ENCODE peak calls at places on chromosome 7, in eight cellular contexts. One of them, this sample, is unnamed.

GRCh38 chr7:38309555-38309954 is 36.1 kb upstream of the TARP start:
- DNase-seq in heart left ventricle: no peak
- DNase-seq in T47D: no peak
- DNase-seq in B cell: no peak
- DNase-seq in pons: no peak
- DNase-seq in H9: no peak
- DNase-seq in iris pigment epithelial cell: no peak
- DNase-seq in central memory CD4-positive, alpha-beta T cell: no peak
- DNase-seq in this sample: no peak

GRCh38 chr7:7534031-7534430 is 1.6 kb downstream of the COL28A1 start:
- DNase-seq in heart left ventricle: no peak
- DNase-seq in T47D: peak
- DNase-seq in B cell: no peak
- DNase-seq in pons: no peak
- DNase-seq in H9: no peak
- DNase-seq in iris pigment epithelial cell: no peak
- DNase-seq in central memory CD4-positive, alpha-beta T cell: no peak
- DNase-seq in this sample: no peak

GRCh38 chr7:125773113-125773800 is 843.6 kb upstream of the POT1 start:
- DNase-seq in heart left ventricle: no peak
- DNase-seq in T47D: no peak
- DNase-seq in B cell: no peak
- DNase-seq in pons: no peak
- DNase-seq in H9: peak
- DNase-seq in iris pigment epithelial cell: no peak
- DNase-seq in central memory CD4-positive, alpha-beta T cell: no peak
- DNase-seq in this sample: no peak

GRCh38 chr7:71661671-71662224 is 529.8 kb downstream of the GALNT17 start:
- DNase-seq in heart left ventricle: peak
- DNase-seq in T47D: no peak
- DNase-seq in B cell: no peak
- DNase-seq in pons: no peak
- DNase-seq in H9: no peak
- DNase-seq in iris pigment epithelial cell: no peak
- DNase-seq in central memory CD4-positive, alpha-beta T cell: no peak
- DNase-seq in this sample: no peak

GRCh38 chr7:73520673-73521635 is 1.1 kb downstream of the BAZ1B start:
- DNase-seq in heart left ventricle: no peak
- DNase-seq in T47D: peak
- DNase-seq in B cell: no peak
- DNase-seq in pons: peak
- DNase-seq in H9: no peak
- DNase-seq in iris pigment epithelial cell: peak
- DNase-seq in central memory CD4-positive, alpha-beta T cell: no peak
- DNase-seq in this sample: peak

GRCh38 chr7:68613405-68613804 is 984.9 kb upstream of the AUTS2 start:
- DNase-seq in heart left ventricle: no peak
- DNase-seq in T47D: peak
- DNase-seq in B cell: no peak
- DNase-seq in pons: no peak
- DNase-seq in H9: no peak
- DNase-seq in iris pigment epithelial cell: no peak
- DNase-seq in central memory CD4-positive, alpha-beta T cell: no peak
- DNase-seq in this sample: no peak

GRCh38 chr7:113118074-113118959 is at the start of gene SMIM30:
- DNase-seq in heart left ventricle: peak
- DNase-seq in T47D: peak
- DNase-seq in B cell: peak
- DNase-seq in pons: peak
- DNase-seq in H9: peak
- DNase-seq in iris pigment epithelial cell: peak
- DNase-seq in central memory CD4-positive, alpha-beta T cell: peak
- DNase-seq in this sample: peak

GRCh38 chr7:114922652-114923402 is 933 bp downstream of the MDFIC start:
- DNase-seq in heart left ventricle: peak
- DNase-seq in T47D: peak
- DNase-seq in B cell: peak
- DNase-seq in pons: no peak
- DNase-seq in H9: peak
- DNase-seq in iris pigment epithelial cell: peak
- DNase-seq in central memory CD4-positive, alpha-beta T cell: peak
- DNase-seq in this sample: peak

GRCh38 chr7:37083311-37084096 is 359.2 kb upstream of the AOAH start:
- DNase-seq in heart left ventricle: peak
- DNase-seq in T47D: no peak
- DNase-seq in B cell: no peak
- DNase-seq in pons: peak
- DNase-seq in H9: no peak
- DNase-seq in iris pigment epithelial cell: peak
- DNase-seq in central memory CD4-positive, alpha-beta T cell: no peak
- DNase-seq in this sample: no peak

GRCh38 chr7:135745702-135746312 is 2.8 kb downstream of the FAM180A start:
- DNase-seq in heart left ventricle: peak
- DNase-seq in T47D: no peak
- DNase-seq in B cell: no peak
- DNase-seq in pons: no peak
- DNase-seq in H9: no peak
- DNase-seq in iris pigment epithelial cell: peak
- DNase-seq in central memory CD4-positive, alpha-beta T cell: no peak
- DNase-seq in this sample: no peak

GRCh38 chr7:10346032-10346431 is 627.6 kb upstream of the PHF14 start:
- DNase-seq in heart left ventricle: no peak
- DNase-seq in T47D: no peak
- DNase-seq in B cell: no peak
- DNase-seq in pons: no peak
- DNase-seq in H9: no peak
- DNase-seq in iris pigment epithelial cell: no peak
- DNase-seq in central memory CD4-positive, alpha-beta T cell: no peak
- DNase-seq in this sample: no peak

GRCh38 chr7:72805526-72806494 is 22.2 kb downstream of the TYW1B start:
- DNase-seq in heart left ventricle: no peak
- DNase-seq in T47D: no peak
- DNase-seq in B cell: no peak
- DNase-seq in pons: no peak
- DNase-seq in H9: no peak
- DNase-seq in iris pigment epithelial cell: peak
- DNase-seq in central memory CD4-positive, alpha-beta T cell: no peak
- DNase-seq in this sample: no peak

GRCh38 chr7:129657363-129657762 is 45.8 kb downstream of the NRF1 start:
- DNase-seq in heart left ventricle: no peak
- DNase-seq in T47D: no peak
- DNase-seq in B cell: no peak
- DNase-seq in pons: no peak
- DNase-seq in H9: no peak
- DNase-seq in iris pigment epithelial cell: peak
- DNase-seq in central memory CD4-positive, alpha-beta T cell: no peak
- DNase-seq in this sample: no peak

GRCh38 chr7:132161231-132161915 is 414.9 kb downstream of the PLXNA4 start:
- DNase-seq in heart left ventricle: peak
- DNase-seq in T47D: peak
- DNase-seq in B cell: no peak
- DNase-seq in pons: no peak
- DNase-seq in H9: no peak
- DNase-seq in iris pigment epithelial cell: no peak
- DNase-seq in central memory CD4-positive, alpha-beta T cell: no peak
- DNase-seq in this sample: no peak

GRCh38 chr7:42876182-42877068 is 35.4 kb downstream of the C7orf25 start:
- DNase-seq in heart left ventricle: no peak
- DNase-seq in T47D: peak
- DNase-seq in B cell: peak
- DNase-seq in pons: peak
- DNase-seq in H9: peak
- DNase-seq in iris pigment epithelial cell: peak
- DNase-seq in central memory CD4-positive, alpha-beta T cell: no peak
- DNase-seq in this sample: peak

GRCh38 chr7:107387077-107387476 is 82.8 kb upstream of the GPR22 start:
- DNase-seq in heart left ventricle: peak
- DNase-seq in T47D: no peak
- DNase-seq in B cell: no peak
- DNase-seq in pons: no peak
- DNase-seq in H9: peak
- DNase-seq in iris pigment epithelial cell: peak
- DNase-seq in central memory CD4-positive, alpha-beta T cell: no peak
- DNase-seq in this sample: peak

GRCh38 chr7:3722396-3722846 is 421.4 kb downstream of the SDK1 start:
- DNase-seq in heart left ventricle: no peak
- DNase-seq in T47D: no peak
- DNase-seq in B cell: peak
- DNase-seq in pons: no peak
- DNase-seq in H9: peak
- DNase-seq in iris pigment epithelial cell: peak
- DNase-seq in central memory CD4-positive, alpha-beta T cell: no peak
- DNase-seq in this sample: no peak

GRCh38 chr7:3277604-3278572 is 23.2 kb upstream of the SDK1 start:
- DNase-seq in heart left ventricle: no peak
- DNase-seq in T47D: no peak
- DNase-seq in B cell: no peak
- DNase-seq in pons: no peak
- DNase-seq in H9: no peak
- DNase-seq in iris pigment epithelial cell: no peak
- DNase-seq in central memory CD4-positive, alpha-beta T cell: no peak
- DNase-seq in this sample: no peak

GRCh38 chr7:117666019-117666418 is 186.2 kb downstream of the CFTR start:
- DNase-seq in heart left ventricle: no peak
- DNase-seq in T47D: no peak
- DNase-seq in B cell: no peak
- DNase-seq in pons: no peak
- DNase-seq in H9: no peak
- DNase-seq in iris pigment epithelial cell: peak
- DNase-seq in central memory CD4-positive, alpha-beta T cell: no peak
- DNase-seq in this sample: no peak

GRCh38 chr7:84637568-84638338 is 443.2 kb upstream of the SEMA3A start:
- DNase-seq in heart left ventricle: no peak
- DNase-seq in T47D: peak
- DNase-seq in B cell: no peak
- DNase-seq in pons: no peak
- DNase-seq in H9: no peak
- DNase-seq in iris pigment epithelial cell: peak
- DNase-seq in central memory CD4-positive, alpha-beta T cell: no peak
- DNase-seq in this sample: no peak

GRCh38 chr7:157339777-157340677 is 3.2 kb downstream of the DNAJB6 start:
- DNase-seq in heart left ventricle: peak
- DNase-seq in T47D: peak
- DNase-seq in B cell: peak
- DNase-seq in pons: peak
- DNase-seq in H9: no peak
- DNase-seq in iris pigment epithelial cell: peak
- DNase-seq in central memory CD4-positive, alpha-beta T cell: peak
- DNase-seq in this sample: peak

GRCh38 chr7:37109016-37109415 is 339.6 kb downstream of the ELMO1 start:
- DNase-seq in heart left ventricle: no peak
- DNase-seq in T47D: peak
- DNase-seq in B cell: no peak
- DNase-seq in pons: peak
- DNase-seq in H9: no peak
- DNase-seq in iris pigment epithelial cell: no peak
- DNase-seq in central memory CD4-positive, alpha-beta T cell: no peak
- DNase-seq in this sample: no peak

GRCh38 chr7:134954197-134955082 is 31.9 kb upstream of the AGBL3 start:
- DNase-seq in heart left ventricle: no peak
- DNase-seq in T47D: peak
- DNase-seq in B cell: peak
- DNase-seq in pons: peak
- DNase-seq in H9: no peak
- DNase-seq in iris pigment epithelial cell: peak
- DNase-seq in central memory CD4-positive, alpha-beta T cell: peak
- DNase-seq in this sample: peak

GRCh38 chr7:38929460-38930171 is 20.6 kb upstream of the VPS41 start:
- DNase-seq in heart left ventricle: no peak
- DNase-seq in T47D: no peak
- DNase-seq in B cell: no peak
- DNase-seq in pons: no peak
- DNase-seq in H9: no peak
- DNase-seq in iris pigment epithelial cell: peak
- DNase-seq in central memory CD4-positive, alpha-beta T cell: no peak
- DNase-seq in this sample: no peak

GRCh38 chr7:67589178-67589577 is 592.5 kb downstream of the TYW1 start:
- DNase-seq in heart left ventricle: no peak
- DNase-seq in T47D: no peak
- DNase-seq in B cell: no peak
- DNase-seq in pons: no peak
- DNase-seq in H9: no peak
- DNase-seq in iris pigment epithelial cell: no peak
- DNase-seq in central memory CD4-positive, alpha-beta T cell: no peak
- DNase-seq in this sample: no peak

GRCh38 chr7:106947244-106947728 is 82.2 kb downstream of the PIK3CG start:
- DNase-seq in heart left ventricle: peak
- DNase-seq in T47D: peak
- DNase-seq in B cell: peak
- DNase-seq in pons: peak
- DNase-seq in H9: peak
- DNase-seq in iris pigment epithelial cell: peak
- DNase-seq in central memory CD4-positive, alpha-beta T cell: peak
- DNase-seq in this sample: peak

GRCh38 chr7:87447251-87447650 is 28.2 kb downstream of the ABCB4 start:
- DNase-seq in heart left ventricle: no peak
- DNase-seq in T47D: no peak
- DNase-seq in B cell: no peak
- DNase-seq in pons: no peak
- DNase-seq in H9: no peak
- DNase-seq in iris pigment epithelial cell: no peak
- DNase-seq in central memory CD4-positive, alpha-beta T cell: no peak
- DNase-seq in this sample: no peak

GRCh38 chr7:5382281-5383041 is 41.2 kb downstream of the TNRC18 start:
- DNase-seq in heart left ventricle: no peak
- DNase-seq in T47D: no peak
- DNase-seq in B cell: no peak
- DNase-seq in pons: no peak
- DNase-seq in H9: peak
- DNase-seq in iris pigment epithelial cell: peak
- DNase-seq in central memory CD4-positive, alpha-beta T cell: no peak
- DNase-seq in this sample: no peak

GRCh38 chr7:44213872-44214595 is 13.3 kb downstream of the YKT6 start:
- DNase-seq in heart left ventricle: no peak
- DNase-seq in T47D: peak
- DNase-seq in B cell: peak
- DNase-seq in pons: no peak
- DNase-seq in H9: peak
- DNase-seq in iris pigment epithelial cell: peak
- DNase-seq in central memory CD4-positive, alpha-beta T cell: no peak
- DNase-seq in this sample: peak

GRCh38 chr7:19113855-19114590 is 3.4 kb downstream of the TWIST1 start:
- DNase-seq in heart left ventricle: no peak
- DNase-seq in T47D: no peak
- DNase-seq in B cell: no peak
- DNase-seq in pons: no peak
- DNase-seq in H9: no peak
- DNase-seq in iris pigment epithelial cell: peak
- DNase-seq in central memory CD4-positive, alpha-beta T cell: no peak
- DNase-seq in this sample: no peak